ENCODE peak calls at places on chromosomes 12 and 14, in eight cellular contexts. One of them, this sample, is unnamed.

GRCh38 chr14:28867571-28867970 is 101.0 kb downstream of the FOXG1 start:
- DNase-seq in AML-193: no peak
- DNase-seq in endothelial cell: no peak
- DNase-seq in Right ventricle myocardium inferior: no peak
- DNase-seq in kidney tubule cell: no peak
- DNase-seq in fibroblast of lung: peak; percentile 19
- DNase-seq in hypothalamus: no peak
- DNase-seq in skeletal muscle cell: peak; percentile 70
- DNase-seq in this sample: no peak

GRCh38 chr12:56518570-56518969 is 3.0 kb upstream of the RBMS2 start:
- DNase-seq in AML-193: no peak
- DNase-seq in endothelial cell: no peak
- DNase-seq in Right ventricle myocardium inferior: no peak
- DNase-seq in kidney tubule cell: peak; percentile 90
- DNase-seq in fibroblast of lung: peak; percentile 63
- DNase-seq in hypothalamus: no peak
- DNase-seq in skeletal muscle cell: no peak
- DNase-seq in this sample: no peak

GRCh38 chr12:131493068-131493826 is 217.6 kb upstream of the SFSWAP start:
- DNase-seq in AML-193: no peak
- DNase-seq in endothelial cell: no peak
- DNase-seq in Right ventricle myocardium inferior: no peak
- DNase-seq in kidney tubule cell: no peak
- DNase-seq in fibroblast of lung: no peak
- DNase-seq in hypothalamus: no peak
- DNase-seq in skeletal muscle cell: no peak
- DNase-seq in this sample: no peak

GRCh38 chr12:108833757-108834472 is 23.5 kb downstream of the SSH1 start:
- DNase-seq in AML-193: no peak
- DNase-seq in endothelial cell: no peak
- DNase-seq in Right ventricle myocardium inferior: peak; percentile 84
- DNase-seq in kidney tubule cell: no peak
- DNase-seq in fibroblast of lung: peak; percentile 89
- DNase-seq in hypothalamus: no peak
- DNase-seq in skeletal muscle cell: peak; percentile 73
- DNase-seq in this sample: peak; percentile 59

GRCh38 chr12:103495783-103496456 is at the start of gene C12orf42:
- DNase-seq in AML-193: no peak
- DNase-seq in endothelial cell: peak; percentile 51
- DNase-seq in Right ventricle myocardium inferior: peak; percentile 55
- DNase-seq in kidney tubule cell: peak; percentile 76
- DNase-seq in fibroblast of lung: no peak
- DNase-seq in hypothalamus: no peak
- DNase-seq in skeletal muscle cell: no peak
- DNase-seq in this sample: peak; percentile 7

GRCh38 chr12:27627123-27627835 is 69.0 kb upstream of the REP15 start:
- DNase-seq in AML-193: peak; percentile 40
- DNase-seq in endothelial cell: no peak
- DNase-seq in Right ventricle myocardium inferior: no peak
- DNase-seq in kidney tubule cell: no peak
- DNase-seq in fibroblast of lung: peak; percentile 91
- DNase-seq in hypothalamus: no peak
- DNase-seq in skeletal muscle cell: peak; percentile 76
- DNase-seq in this sample: peak; percentile 92

GRCh38 chr14:81169711-81170103 is 51.1 kb downstream of the GTF2A1 start:
- DNase-seq in AML-193: peak; percentile 39
- DNase-seq in endothelial cell: no peak
- DNase-seq in Right ventricle myocardium inferior: peak; percentile 86
- DNase-seq in kidney tubule cell: no peak
- DNase-seq in fibroblast of lung: no peak
- DNase-seq in hypothalamus: peak; percentile 45
- DNase-seq in skeletal muscle cell: no peak
- DNase-seq in this sample: no peak

GRCh38 chr14:95033851-95034622 is 123.3 kb downstream of the DICER1 start:
- DNase-seq in AML-193: no peak
- DNase-seq in endothelial cell: no peak
- DNase-seq in Right ventricle myocardium inferior: no peak
- DNase-seq in kidney tubule cell: no peak
- DNase-seq in fibroblast of lung: no peak
- DNase-seq in hypothalamus: no peak
- DNase-seq in skeletal muscle cell: no peak
- DNase-seq in this sample: no peak

GRCh38 chr12:86712425-86712843 is 456.2 kb upstream of the MGAT4C start:
- DNase-seq in AML-193: no peak
- DNase-seq in endothelial cell: no peak
- DNase-seq in Right ventricle myocardium inferior: no peak
- DNase-seq in kidney tubule cell: peak; percentile 97
- DNase-seq in fibroblast of lung: peak; percentile 99
- DNase-seq in hypothalamus: no peak
- DNase-seq in skeletal muscle cell: peak; percentile 96
- DNase-seq in this sample: peak; percentile 98

This sample was measured in stromal cell of bone marrow.